ENCODE peak calls at places on chromosomes 6 and 20, in nine cellular contexts. F, W, A, J, N, I, E, U and O are unnamed samples.

GRCh38 chr20:42483694-42484303 is 705.9 kb downstream of the PTPRT start:
- DNase-seq in I (no peak), W (no peak), N (no peak), A (peak; percentile 5), F (no peak), U (no peak), J (no peak), E (no peak), O (no peak)

GRCh38 chr6:107543088-107543487 is 53.2 kb downstream of the SOBP start:
- DNase-seq in N (no peak), F (no peak), E (no peak), U (no peak), W (no peak), J (no peak), A (no peak), I (no peak), O (no peak)

GRCh38 chr6:167735498-167736201 is 91.1 kb upstream of the AFDN start:
- DNase-seq in N (no peak), E (no peak), W (no peak), F (no peak), J (no peak), I (no peak), U (no peak), A (no peak), O (no peak)

GRCh38 chr6:106547053-106547414 is 82.3 kb downstream of the RTN4IP1 start:
- DNase-seq in F (no peak), I (no peak), A (no peak), E (no peak), W (no peak), U (no peak), J (peak; percentile 39), N (no peak), O (no peak)

GRCh38 chr6:20014508-20014907 is 177.3 kb downstream of the ID4 start:
- DNase-seq in I (no peak), F (no peak), A (no peak), E (no peak), U (no peak), J (no peak), N (no peak), W (no peak), O (no peak)

GRCh38 chr6:33892581-33893346 is 89.0 kb upstream of the MLN start:
- DNase-seq in U (no peak), W (no peak), E (no peak), A (no peak), N (no peak), I (no peak), J (no peak), F (no peak), O (no peak)

GRCh38 chr6:5997420-5998093 is 9.2 kb downstream of the NRN1 start:
- DNase-seq in I (no peak), E (no peak), A (no peak), N (no peak), W (no peak), U (no peak), J (no peak), F (no peak), O (no peak)

GRCh38 chr6:21227486-21227885 is 366.1 kb upstream of the SOX4 start:
- DNase-seq in J (no peak), F (no peak), A (no peak), E (no peak), N (no peak), W (no peak), U (no peak), I (no peak), O (no peak)

GRCh38 chr6:41691426-41692079 is 43.9 kb downstream of the TFEB start:
- DNase-seq in F (no peak), J (no peak), W (no peak), I (no peak), N (no peak), A (no peak), E (no peak), U (no peak), O (no peak)

GRCh38 chr20:17202668-17203067 is 24.2 kb upstream of the PCSK2 start:
- DNase-seq in N (no peak), U (no peak), J (no peak), F (no peak), E (no peak), A (no peak), I (no peak), W (no peak), O (no peak)

GRCh38 chr6:90885611-90886056 is 298.8 kb upstream of the MAP3K7 start:
- DNase-seq in U (no peak), F (no peak), E (no peak), N (no peak), J (no peak), A (no peak), I (no peak), W (peak; percentile 53), O (no peak)

GRCh38 chr6:107866606-107867301 is 42.6 kb upstream of the SCML4 start:
- DNase-seq in F (peak; percentile 48), N (peak; percentile 11), I (peak; percentile 25), A (no peak), U (no peak), W (no peak), J (no peak), E (no peak), O (no peak)

GRCh38 chr6:9704989-9705388 is 709.9 kb downstream of the TFAP2A start:
- DNase-seq in N (no peak), I (no peak), J (no peak), W (no peak), A (no peak), F (no peak), U (no peak), E (no peak), O (no peak)

GRCh38 chr6:41372526-41373366 is 37.3 kb downstream of the NCR2 start:
- DNase-seq in E (no peak), U (no peak), A (no peak), F (no peak), N (no peak), I (no peak), J (no peak), W (no peak), O (no peak)

GRCh38 chr6:148816117-148816516 is 69.3 kb downstream of the UST start:
- DNase-seq in N (no peak), U (no peak), F (no peak), A (no peak), W (no peak), E (no peak), I (no peak), J (no peak), O (no peak)

GRCh38 chr6:35219683-35220326 is 6.0 kb downstream of the SCUBE3 start:
- DNase-seq in W (no peak), A (no peak), J (no peak), I (no peak), F (no peak), N (no peak), U (no peak), E (no peak), O (no peak)

GRCh38 chr6:34544776-34545471 is 11.2 kb downstream of the SPDEF start:
- DNase-seq in A (no peak), F (no peak), I (no peak), U (no peak), J (no peak), N (no peak), E (no peak), W (no peak), O (no peak)

GRCh38 chr6:150622941-150623874 is 23.5 kb downstream of the PLEKHG1 start:
- DNase-seq in A (no peak), W (no peak), J (no peak), I (no peak), F (peak; percentile 25), E (no peak), N (no peak), U (no peak), O (no peak)

GRCh38 chr6:167306401-167306998 is 15.4 kb downstream of the UNC93A start:
- DNase-seq in W (no peak), A (no peak), I (no peak), U (no peak), J (no peak), F (no peak), E (no peak), N (no peak), O (no peak)

GRCh38 chr20:10671850-10672578 is 1.8 kb downstream of the JAG1 start:
- DNase-seq in A (peak; percentile 28), N (no peak), F (no peak), U (no peak), J (no peak), W (no peak), I (no peak), E (no peak), O (no peak)

GRCh38 chr6:15663057-15663638 is 320 bp upstream of the DTNBP1 start:
- DNase-seq in U (no peak), E (peak; percentile 9), W (no peak), F (no peak), A (no peak), I (no peak), N (peak; percentile 7), J (peak; percentile 77), O (peak; percentile 15)

GRCh38 chr6:148689168-148689567 is 57.7 kb upstream of the UST start:
- DNase-seq in E (no peak), A (no peak), J (no peak), U (no peak), F (no peak), N (no peak), I (no peak), W (no peak), O (no peak)

GRCh38 chr20:61934716-61935530 is 130.8 kb downstream of the TAF4 start:
- DNase-seq in E (no peak), I (no peak), J (no peak), W (no peak), F (no peak), N (no peak), U (no peak), A (no peak), O (no peak)

GRCh38 chr6:14756370-14756769 is 489.5 kb upstream of the JARID2 start:
- DNase-seq in F (no peak), W (no peak), I (no peak), J (no peak), A (no peak), U (no peak), N (no peak), E (no peak), O (no peak)

GRCh38 chr6:57317060-57317943 is at the start of gene PRIM2:
- DNase-seq in U (peak; percentile 49), F (peak; percentile 79), E (peak; percentile 66), W (peak; percentile 78), N (peak; percentile 52), A (peak; percentile 85), I (peak; percentile 79), J (peak; percentile 78), O (peak; percentile 39)

GRCh38 chr20:50729925-50730764 is 1.2 kb upstream of the PARD6B start:
- DNase-seq in U (no peak), I (no peak), E (no peak), A (no peak), J (no peak), N (no peak), F (no peak), W (no peak), O (no peak)

GRCh38 chr6:31794294-31794865 is 1.2 kb downstream of the VARS1 start:
- DNase-seq in N (no peak), J (no peak), I (no peak), E (peak; percentile 22), W (no peak), U (no peak), F (no peak), A (no peak), O (no peak)

GRCh38 chr6:156783958-156784357 is 6.8 kb downstream of the ARID1B start:
- DNase-seq in U (no peak), A (no peak), W (no peak), E (no peak), I (no peak), J (no peak), F (no peak), N (no peak), O (no peak)

GRCh38 chr6:125831660-125832059 is 40.9 kb downstream of the NCOA7 start:
- DNase-seq in J (no peak), N (no peak), E (no peak), W (no peak), U (no peak), I (no peak), F (no peak), A (no peak), O (no peak)